ENCODE peak calls at places on chromosomes 12 and 14, in nine cellular contexts. X is HCT116, V is right lobe of liver, B is body of pancreas, Q is breast epithelium, I is sigmoid colon, P is A549, D is thyroid gland, J is adrenal gland. C is an unnamed sample.

GRCh38 chr14:38238881-38239280 is 17.0 kb downstream of the CLEC14A start:
- DNase-seq in X (no peak), P (no peak), B (no peak), I (no peak), V (no peak), D (no peak), J (no peak), Q (no peak), C (no peak)

GRCh38 chr14:73627033-73627432 is 14.7 kb downstream of the ACOT6 start:
- DNase-seq in V (no peak), Q (no peak), B (no peak), X (no peak), P (no peak), D (no peak), J (no peak), I (no peak), C (no peak)

GRCh38 chr12:15978431-15978950 is 67.4 kb downstream of the DERA start:
- DNase-seq in X (no peak), V (no peak), Q (no peak), I (no peak), P (no peak), D (no peak), J (no peak), B (no peak), C (no peak)

GRCh38 chr12:3313066-3313465 is 177.9 kb upstream of the PRMT8 start:
- DNase-seq in P (no peak), Q (no peak), I (no peak), X (no peak), D (no peak), V (no peak), B (no peak), J (no peak), C (no peak)

GRCh38 chr12:80837342-80837978 is 100.3 kb downstream of the LIN7A start:
- DNase-seq in P (peak; percentile 6), J (peak; percentile 20), B (peak; percentile 37), X (peak; percentile 19), D (peak; percentile 60), I (no peak), V (no peak), Q (no peak), C (peak; percentile 31)

GRCh38 chr12:100154472-100155247 is 12.0 kb upstream of the BLTP3B start:
- DNase-seq in D (peak; percentile 68), X (peak; percentile 62), J (peak; percentile 70), B (peak; percentile 68), I (peak; percentile 77), V (peak; percentile 75), P (peak; percentile 85), Q (no peak), C (peak; percentile 45)

GRCh38 chr12:73656375-73656774 is 881.3 kb upstream of the ATXN7L3B start:
- DNase-seq in D (no peak), B (no peak), I (no peak), X (no peak), V (no peak), J (no peak), P (no peak), Q (no peak), C (no peak)

GRCh38 chr14:21056520-21057163 is 980 bp upstream of the RNASE8 start:
- DNase-seq in X (no peak), D (no peak), Q (no peak), B (no peak), I (no peak), J (no peak), V (peak; percentile 46), P (no peak), C (no peak)

GRCh38 chr12:27221625-27222387 is 22.3 kb upstream of the STK38L start:
- DNase-seq in X (no peak), V (no peak), Q (no peak), B (peak; percentile 6), D (no peak), J (no peak), P (no peak), I (no peak), C (no peak)

GRCh38 chr12:107318804-107319535 is 225.6 kb upstream of the CRY1 start:
- DNase-seq in J (no peak), B (peak; percentile 28), D (peak; percentile 45), P (no peak), I (no peak), V (peak; percentile 37), Q (no peak), X (no peak), C (no peak)

GRCh38 chr14:30564868-30565248 is 5.9 kb downstream of the G2E3 start:
- DNase-seq in I (no peak), Q (no peak), J (no peak), D (no peak), P (no peak), V (no peak), X (no peak), B (no peak), C (no peak)

GRCh38 chr12:3959799-3960560 is 86.8 kb upstream of the PARP11 start:
- DNase-seq in Q (no peak), V (peak; percentile 87), X (no peak), J (no peak), P (no peak), B (no peak), D (no peak), I (no peak), C (no peak)

GRCh38 chr12:101539148-101539547 is 55.6 kb upstream of the MYBPC1 start:
- DNase-seq in Q (no peak), P (no peak), B (peak; percentile 15), I (no peak), J (peak; percentile 20), V (no peak), D (no peak), X (no peak), C (no peak)

GRCh38 chr12:119440961-119441360 is 106.4 kb downstream of the CCDC60 start:
- DNase-seq in V (no peak), B (no peak), Q (no peak), P (no peak), D (no peak), X (no peak), J (no peak), I (no peak), C (no peak)

GRCh38 chr14:93430319-93430801 is 379 bp upstream of the UNC79 start:
- DNase-seq in D (peak; percentile 16), J (peak; percentile 19), V (no peak), P (no peak), Q (no peak), B (peak; percentile 68), X (no peak), I (no peak), C (no peak)

GRCh38 chr12:86249856-86250255 is 6.3 kb downstream of the MGAT4C start:
- DNase-seq in D (peak; percentile 37), B (no peak), J (no peak), Q (no peak), P (no peak), V (no peak), X (no peak), I (no peak), C (no peak)

GRCh38 chr12:124392991-124393790 is 98.3 kb downstream of the RFLNA start:
- DNase-seq in P (no peak), B (peak; percentile 88), D (peak; percentile 92), I (peak; percentile 96), Q (peak; percentile 84), J (peak; percentile 94), X (no peak), V (peak; percentile 85), C (peak; percentile 93)

GRCh38 chr14:68888883-68889282 is 90.2 kb downstream of the ACTN1 start:
- DNase-seq in I (peak; percentile 49), B (no peak), P (no peak), Q (peak; percentile 40), V (no peak), J (no peak), X (no peak), D (no peak), C (no peak)

DNA sequence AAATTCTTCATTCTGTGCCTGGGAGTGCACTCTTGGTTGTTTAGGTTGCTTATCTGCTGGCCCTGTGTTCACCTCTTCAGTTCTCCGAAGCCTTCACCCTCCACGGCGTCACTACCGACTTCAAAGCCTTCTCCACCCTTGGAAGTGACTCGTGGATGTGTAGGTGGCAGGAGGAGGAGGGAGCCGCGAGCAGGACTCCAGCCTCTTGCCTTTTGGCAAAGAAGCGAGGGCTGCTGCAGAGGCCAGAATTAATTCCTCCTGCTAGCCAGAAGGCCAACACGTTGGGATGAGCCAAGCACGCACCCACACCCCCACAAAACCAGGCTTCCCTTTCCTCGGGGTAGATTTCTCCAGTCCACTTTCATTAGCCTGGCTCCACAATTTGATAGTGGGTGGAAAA is 86.5 kb downstream of the TBX5 start:
- DNase-seq in J (no peak), I (no peak), X (no peak), Q (no peak), D (no peak), P (no peak), B (peak; percentile 6), V (no peak), C (peak; percentile 18)
- TF ChIP-seq CTCF in J (no peak), I (no peak), X (no peak), Q (no peak), D (no peak), P (no peak), B (no peak), V (no peak), C (no peak)

GRCh38 chr14:54349713-54350112 is 47.1 kb upstream of the CDKN3 start:
- DNase-seq in V (no peak), Q (no peak), D (no peak), B (no peak), I (no peak), P (no peak), X (no peak), J (no peak), C (no peak)
- H3K4me3 ChIP-seq in V (no peak overlapping the region), Q (peak overlapping the region; percentile 8), D (no peak overlapping the region), B (no peak overlapping the region), I (no peak overlapping the region), P (no peak overlapping the region), X (no peak overlapping the region), J (no peak overlapping the region), C (no peak overlapping the region)

DNA sequence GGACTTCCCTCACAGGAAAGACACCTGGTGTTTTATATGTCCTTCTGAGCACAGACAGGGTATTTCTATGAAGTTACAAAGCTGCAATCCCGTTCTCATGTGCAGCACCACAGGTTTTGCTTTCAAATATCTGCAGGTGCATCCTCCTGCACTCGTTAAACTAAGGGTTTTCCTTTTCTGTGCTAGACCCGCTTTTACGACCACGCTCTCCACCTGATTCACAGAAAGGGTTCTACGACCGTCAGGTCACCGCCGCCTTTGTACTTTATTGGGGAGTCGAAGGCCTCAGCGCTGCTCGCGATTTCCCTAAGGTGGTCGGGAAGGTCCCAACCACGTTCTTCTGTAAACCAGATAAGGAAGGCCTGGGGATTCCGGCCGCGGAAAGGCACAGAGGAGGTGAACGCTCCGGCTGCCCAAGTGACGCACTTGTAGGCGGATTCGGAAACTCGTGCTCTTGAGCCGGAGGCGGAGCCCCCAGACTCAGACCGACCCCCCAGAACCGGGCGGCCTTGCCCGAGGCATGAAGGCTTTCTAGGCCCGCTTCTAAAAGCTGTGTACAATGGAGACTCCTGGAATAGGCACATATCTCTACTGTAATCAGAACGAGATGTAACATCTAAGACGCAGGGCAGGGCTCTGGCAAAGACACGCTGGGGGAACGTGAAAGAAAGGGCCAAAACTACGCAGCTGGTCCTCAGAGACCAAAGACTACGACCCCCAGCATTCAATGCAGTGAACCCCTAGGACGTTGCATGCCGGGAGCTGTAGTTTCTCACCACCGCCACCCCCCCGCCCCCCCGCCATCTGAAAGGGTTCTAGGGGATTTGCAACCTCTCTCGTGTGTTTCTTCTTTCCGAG is 930 bp upstream of the HSP90B1 start:
- DNase-seq in J (peak; percentile 92), B (peak; percentile 92), D (peak; percentile 85), I (peak; percentile 95), V (peak; percentile 82), Q (peak; percentile 76), P (peak; percentile 92), X (peak; percentile 78), C (peak; percentile 94)
- TF ChIP-seq POLR2A in J (peak; percentile 66), B (peak; percentile 69), D (peak; percentile 43), I (peak; percentile 56), V (peak; percentile 67), Q (peak; percentile 53), P (peak; percentile 72), X (peak; percentile 69), C (peak; percentile 25)

GRCh38 chr14:95523818-95524448 is 7.5 kb upstream of the SYNE3 start:
- DNase-seq in X (no peak), B (no peak), P (no peak), V (peak; percentile 74), Q (no peak), J (no peak), I (no peak), D (peak; percentile 79), C (no peak)
- TF ChIP-seq CTCF in X (peak; percentile 19), B (no peak), P (no peak), V (no peak), Q (no peak), J (no peak), I (no peak), D (peak; percentile 18), C (no peak)

C was measured in uterus.